ENCODE peak calls at places on chromosomes 11 and 22, in nine cellular contexts. One of them, this sample, is unnamed.
A peak's percentile ranks its signal among the peaks of the same experiment; 100 is the strongest.

GRCh38 chr11:10878408-10879214 is 20.8 kb upstream of the ZBED5 start:
- DNase-seq in NCI-H1930: no peak
- DNase-seq in M059J: peak; percentile 70
- DNase-seq in C1 segment of cervical spinal cord: no peak
- DNase-seq in activated gamma-delta T cell treated with anti-CD3 and anti-CD28 coated beads, Interleukin-2, amount 50 U/mL, for 16 hours: no peak
- DNase-seq in RKO: peak; percentile 69
- DNase-seq in epithelial cell of esophagus: peak; percentile 70
- DNase-seq in RCC 7860: peak; percentile 16
- DNase-seq in CD4-positive, CD25-positive, alpha-beta regulatory T cell: no peak
- DNase-seq in this sample: peak; percentile 59

GRCh38 chr11:76209956-76210885 is 3.9 kb upstream of the WNT11 start:
- DNase-seq in NCI-H1930: no peak
- DNase-seq in CD4-positive, CD25-positive, alpha-beta regulatory T cell: no peak
- DNase-seq in M059J: peak; percentile 57
- DNase-seq in C1 segment of cervical spinal cord: peak; percentile 6
- DNase-seq in RKO: peak; percentile 52
- DNase-seq in RCC 7860: no peak
- DNase-seq in epithelial cell of esophagus: peak; percentile 65
- DNase-seq in activated gamma-delta T cell treated with anti-CD3 and anti-CD28 coated beads, Interleukin-2, amount 50 U/mL, for 16 hours: no peak
- DNase-seq in this sample: peak; percentile 73

GRCh38 chr11:120126543-120126942 is 11.4 kb downstream of the TRIM29 start:
- DNase-seq in NCI-H1930: no peak
- DNase-seq in CD4-positive, CD25-positive, alpha-beta regulatory T cell: no peak
- DNase-seq in epithelial cell of esophagus: no peak
- DNase-seq in activated gamma-delta T cell treated with anti-CD3 and anti-CD28 coated beads, Interleukin-2, amount 50 U/mL, for 16 hours: no peak
- DNase-seq in RKO: no peak
- DNase-seq in M059J: no peak
- DNase-seq in C1 segment of cervical spinal cord: no peak
- DNase-seq in RCC 7860: no peak
- DNase-seq in this sample: no peak

GRCh38 chr11:83681944-83682644 is 395.9 kb upstream of the CCDC90B start:
- DNase-seq in activated gamma-delta T cell treated with anti-CD3 and anti-CD28 coated beads, Interleukin-2, amount 50 U/mL, for 16 hours: no peak
- DNase-seq in NCI-H1930: no peak
- DNase-seq in epithelial cell of esophagus: no peak
- DNase-seq in RCC 7860: no peak
- DNase-seq in C1 segment of cervical spinal cord: peak; percentile 33
- DNase-seq in RKO: no peak
- DNase-seq in M059J: no peak
- DNase-seq in CD4-positive, CD25-positive, alpha-beta regulatory T cell: no peak
- DNase-seq in this sample: no peak

GRCh38 chr11:17639091-17639490 is 80.3 kb upstream of the MYOD1 start:
- DNase-seq in C1 segment of cervical spinal cord: no peak
- DNase-seq in activated gamma-delta T cell treated with anti-CD3 and anti-CD28 coated beads, Interleukin-2, amount 50 U/mL, for 16 hours: no peak
- DNase-seq in NCI-H1930: no peak
- DNase-seq in RCC 7860: no peak
- DNase-seq in epithelial cell of esophagus: no peak
- DNase-seq in CD4-positive, CD25-positive, alpha-beta regulatory T cell: no peak
- DNase-seq in RKO: no peak
- DNase-seq in M059J: no peak
- DNase-seq in this sample: no peak

GRCh38 chr11:117877120-117877784 is 794 bp upstream of the FXYD6 start:
- DNase-seq in C1 segment of cervical spinal cord: peak; percentile 89
- DNase-seq in RKO: no peak
- DNase-seq in RCC 7860: no peak
- DNase-seq in activated gamma-delta T cell treated with anti-CD3 and anti-CD28 coated beads, Interleukin-2, amount 50 U/mL, for 16 hours: no peak
- DNase-seq in CD4-positive, CD25-positive, alpha-beta regulatory T cell: no peak
- DNase-seq in NCI-H1930: no peak
- DNase-seq in epithelial cell of esophagus: no peak
- DNase-seq in M059J: no peak
- DNase-seq in this sample: no peak

GRCh38 chr22:22944268-22944985 is 56.8 kb downstream of the IGLL5 start:
- DNase-seq in epithelial cell of esophagus: no peak
- DNase-seq in C1 segment of cervical spinal cord: no peak
- DNase-seq in RKO: no peak
- DNase-seq in CD4-positive, CD25-positive, alpha-beta regulatory T cell: no peak
- DNase-seq in M059J: no peak
- DNase-seq in RCC 7860: no peak
- DNase-seq in NCI-H1930: no peak
- DNase-seq in activated gamma-delta T cell treated with anti-CD3 and anti-CD28 coated beads, Interleukin-2, amount 50 U/mL, for 16 hours: no peak
- DNase-seq in this sample: no peak

GRCh38 chr11:105132716-105133511 is 6.7 kb downstream of the CARD18 start:
- DNase-seq in activated gamma-delta T cell treated with anti-CD3 and anti-CD28 coated beads, Interleukin-2, amount 50 U/mL, for 16 hours: no peak
- DNase-seq in epithelial cell of esophagus: peak; percentile 87
- DNase-seq in RKO: no peak
- DNase-seq in C1 segment of cervical spinal cord: no peak
- DNase-seq in CD4-positive, CD25-positive, alpha-beta regulatory T cell: no peak
- DNase-seq in RCC 7860: no peak
- DNase-seq in M059J: peak; percentile 93
- DNase-seq in NCI-H1930: no peak
- DNase-seq in this sample: peak; percentile 80

GRCh38 chr22:27488456-27489224 is 312.9 kb downstream of the MN1 start:
- DNase-seq in activated gamma-delta T cell treated with anti-CD3 and anti-CD28 coated beads, Interleukin-2, amount 50 U/mL, for 16 hours: no peak
- DNase-seq in RKO: no peak
- DNase-seq in epithelial cell of esophagus: no peak
- DNase-seq in M059J: no peak
- DNase-seq in C1 segment of cervical spinal cord: no peak
- DNase-seq in RCC 7860: no peak
- DNase-seq in CD4-positive, CD25-positive, alpha-beta regulatory T cell: no peak
- DNase-seq in NCI-H1930: no peak
- DNase-seq in this sample: no peak

GRCh38 chr11:75591966-75592365 is 29.9 kb downstream of the SERPINH1 start:
- DNase-seq in activated gamma-delta T cell treated with anti-CD3 and anti-CD28 coated beads, Interleukin-2, amount 50 U/mL, for 16 hours: no peak
- DNase-seq in C1 segment of cervical spinal cord: no peak
- DNase-seq in M059J: no peak
- DNase-seq in RKO: no peak
- DNase-seq in epithelial cell of esophagus: no peak
- DNase-seq in CD4-positive, CD25-positive, alpha-beta regulatory T cell: no peak
- DNase-seq in RCC 7860: no peak
- DNase-seq in NCI-H1930: no peak
- DNase-seq in this sample: no peak

GRCh38 chr22:46972901-46973831 is 210.7 kb downstream of the TBC1D22A start:
- DNase-seq in RKO: no peak
- DNase-seq in epithelial cell of esophagus: no peak
- DNase-seq in activated gamma-delta T cell treated with anti-CD3 and anti-CD28 coated beads, Interleukin-2, amount 50 U/mL, for 16 hours: no peak
- DNase-seq in M059J: no peak
- DNase-seq in C1 segment of cervical spinal cord: no peak
- DNase-seq in NCI-H1930: no peak
- DNase-seq in CD4-positive, CD25-positive, alpha-beta regulatory T cell: no peak
- DNase-seq in RCC 7860: no peak
- DNase-seq in this sample: no peak

GRCh38 chr22:46006379-46007002 is 29.5 kb upstream of the WNT7B start:
- DNase-seq in epithelial cell of esophagus: peak; percentile 87
- DNase-seq in NCI-H1930: peak; percentile 44
- DNase-seq in M059J: peak; percentile 90
- DNase-seq in C1 segment of cervical spinal cord: peak; percentile 81
- DNase-seq in CD4-positive, CD25-positive, alpha-beta regulatory T cell: peak; percentile 77
- DNase-seq in activated gamma-delta T cell treated with anti-CD3 and anti-CD28 coated beads, Interleukin-2, amount 50 U/mL, for 16 hours: peak; percentile 86
- DNase-seq in RKO: peak; percentile 92
- DNase-seq in RCC 7860: peak; percentile 77
- DNase-seq in this sample: peak; percentile 68

GRCh38 chr11:41499429-41499828 is 40.0 kb upstream of the LRRC4C start:
- DNase-seq in C1 segment of cervical spinal cord: no peak
- DNase-seq in NCI-H1930: no peak
- DNase-seq in RCC 7860: no peak
- DNase-seq in M059J: no peak
- DNase-seq in CD4-positive, CD25-positive, alpha-beta regulatory T cell: no peak
- DNase-seq in epithelial cell of esophagus: no peak
- DNase-seq in RKO: no peak
- DNase-seq in activated gamma-delta T cell treated with anti-CD3 and anti-CD28 coated beads, Interleukin-2, amount 50 U/mL, for 16 hours: no peak
- DNase-seq in this sample: no peak

GRCh38 chr11:45336136-45336535 is 50.0 kb upstream of the SYT13 start:
- DNase-seq in NCI-H1930: no peak
- DNase-seq in epithelial cell of esophagus: no peak
- DNase-seq in C1 segment of cervical spinal cord: no peak
- DNase-seq in RCC 7860: no peak
- DNase-seq in RKO: no peak
- DNase-seq in CD4-positive, CD25-positive, alpha-beta regulatory T cell: no peak
- DNase-seq in activated gamma-delta T cell treated with anti-CD3 and anti-CD28 coated beads, Interleukin-2, amount 50 U/mL, for 16 hours: no peak
- DNase-seq in M059J: no peak
- DNase-seq in this sample: no peak

GRCh38 chr11:14454861-14455632 is 44.6 kb downstream of the COPB1 start:
- DNase-seq in C1 segment of cervical spinal cord: peak; percentile 2
- DNase-seq in activated gamma-delta T cell treated with anti-CD3 and anti-CD28 coated beads, Interleukin-2, amount 50 U/mL, for 16 hours: no peak
- DNase-seq in RKO: peak; percentile 61
- DNase-seq in epithelial cell of esophagus: peak; percentile 34
- DNase-seq in CD4-positive, CD25-positive, alpha-beta regulatory T cell: no peak
- DNase-seq in M059J: peak; percentile 40
- DNase-seq in RCC 7860: no peak
- DNase-seq in NCI-H1930: no peak
- DNase-seq in this sample: peak; percentile 64

GRCh38 chr22:24117942-24118341 is 63.3 kb upstream of the SUSD2 start:
- DNase-seq in epithelial cell of esophagus: no peak
- DNase-seq in NCI-H1930: no peak
- DNase-seq in activated gamma-delta T cell treated with anti-CD3 and anti-CD28 coated beads, Interleukin-2, amount 50 U/mL, for 16 hours: no peak
- DNase-seq in CD4-positive, CD25-positive, alpha-beta regulatory T cell: no peak
- DNase-seq in M059J: no peak
- DNase-seq in RKO: peak; percentile 8
- DNase-seq in C1 segment of cervical spinal cord: no peak
- DNase-seq in RCC 7860: no peak
- DNase-seq in this sample: no peak

GRCh38 chr22:35627267-35628041 is 10.3 kb upstream of the MB start:
- DNase-seq in RKO: peak; percentile 66
- DNase-seq in M059J: peak; percentile 97
- DNase-seq in C1 segment of cervical spinal cord: no peak
- DNase-seq in epithelial cell of esophagus: peak; percentile 83
- DNase-seq in NCI-H1930: peak; percentile 47
- DNase-seq in activated gamma-delta T cell treated with anti-CD3 and anti-CD28 coated beads, Interleukin-2, amount 50 U/mL, for 16 hours: peak; percentile 30
- DNase-seq in RCC 7860: peak; percentile 92
- DNase-seq in CD4-positive, CD25-positive, alpha-beta regulatory T cell: no peak
- DNase-seq in this sample: peak; percentile 47

GRCh38 chr11:289145-289705 is 299 bp downstream of the PGGHG start:
- DNase-seq in M059J: peak; percentile 56
- DNase-seq in epithelial cell of esophagus: no peak
- DNase-seq in activated gamma-delta T cell treated with anti-CD3 and anti-CD28 coated beads, Interleukin-2, amount 50 U/mL, for 16 hours: no peak
- DNase-seq in RCC 7860: no peak
- DNase-seq in CD4-positive, CD25-positive, alpha-beta regulatory T cell: no peak
- DNase-seq in NCI-H1930: no peak
- DNase-seq in RKO: no peak
- DNase-seq in C1 segment of cervical spinal cord: no peak
- DNase-seq in this sample: no peak